ENCODE peak calls at places on chromosomes 11 and 22, in ten cellular contexts. P is keratinocyte; C is tibial nerve; R is A549; Z is CD8-positive, alpha-beta T cell; B is fibroblast of lung; U is suprapubic skin; J is CD4-positive, CD25-positive, alpha-beta regulatory T cell; H is breast epithelium; S is DND-41. V is an unnamed sample. For H3K4me1, the result is how much of the 10 kb centered on the place peaks cover.

GRCh38 chr11:68686486-68686885 is 2.1 kb downstream of the GAL start:
- DNase-seq in C (no peak), Z (no peak), B (no peak), U (no peak), J (no peak), H (no peak), S (no peak), P (no peak), R (no peak), V (no peak)

GRCh38 chr22:28244760-28245159 is 325.7 kb upstream of the PITPNB start:
- DNase-seq in R (no peak), H (no peak), C (no peak), J (no peak), S (no peak), Z (no peak), B (no peak), P (no peak), U (no peak), V (no peak)

GRCh38 chr11:28820296-28820989 is 712.3 kb downstream of the METTL15 start:
- DNase-seq in U (no peak), P (no peak), H (no peak), J (no peak), C (no peak), Z (no peak), R (no peak), B (peak), S (no peak), V (no peak)

GRCh38 chr11:135069884-135070283 is 657.8 kb upstream of the B3GAT1 start:
- DNase-seq in P (no peak), S (no peak), B (peak), Z (no peak), U (no peak), H (no peak), C (no peak), J (no peak), R (peak), V (no peak)

GRCh38 chr11:104609766-104610165 is 288.5 kb downstream of the CASP12 start:
- DNase-seq in R (no peak), U (no peak), C (no peak), B (no peak), H (no peak), J (no peak), P (no peak), S (no peak), Z (no peak), V (no peak)

GRCh38 chr11:12377824-12378593 is 638 bp downstream of the PARVA start:
- DNase-seq in H (peak), B (peak), P (no peak), C (peak), Z (no peak), S (no peak), R (peak), U (peak), J (peak), V (no peak)

GRCh38 chr22:38081941-38082828 is 1.8 kb downstream of the SLC16A8 start:
- DNase-seq in U (peak), C (no peak), H (no peak), P (no peak), B (no peak), Z (no peak), S (no peak), J (no peak), R (no peak), V (no peak)

GRCh38 chr22:38935023-38935422 is 22.4 kb upstream of the APOBEC3A start:
- DNase-seq in P (no peak), B (no peak), H (peak), Z (no peak), R (peak), C (no peak), J (no peak), S (no peak), U (peak), V (no peak)

GRCh38 chr11:44301856-44302231 is 8.1 kb downstream of the ALX4 start:
- DNase-seq in C (no peak), Z (no peak), B (no peak), J (no peak), P (no peak), R (peak), U (no peak), H (no peak), S (no peak), V (no peak)

GRCh38 chr11:63020671-63021255 is 5.1 kb upstream of the SLC22A8 start:
- DNase-seq in J (no peak), U (no peak), R (peak), B (no peak), S (peak), P (no peak), Z (no peak), C (no peak), H (no peak), V (no peak)

GRCh38 chr22:29784451-29785361 is 17.5 kb downstream of the UQCR10 start:
- DNase-seq in H (no peak), U (no peak), J (no peak), P (no peak), S (no peak), Z (no peak), B (peak), R (no peak), C (no peak), V (no peak)

GRCh38 chr11:63768232-63769043 is at the start of gene ZFTA:
- DNase-seq in Z (peak), J (peak), H (no peak), S (peak), C (peak), B (peak), U (peak), R (peak), P (no peak), V (no peak)

GRCh38 chr22:49966041-49966715 is 5.6 kb downstream of the PIM3 start:
- DNase-seq in P (no peak), S (no peak), H (peak), B (no peak), R (no peak), C (no peak), U (peak), Z (peak), J (no peak), V (peak)

GRCh38 chr22:27239520-27239919 is 562.0 kb downstream of the MN1 start:
- DNase-seq in C (no peak), R (no peak), P (no peak), Z (no peak), J (no peak), H (no peak), S (no peak), U (no peak), B (no peak), V (no peak)

GRCh38 chr11:118050208-118050891 is 26.5 kb upstream of the TMPRSS4 start:
- DNase-seq in U (no peak), P (no peak), C (no peak), H (no peak), S (no peak), R (no peak), J (no peak), B (no peak), Z (peak), V (no peak)

GRCh38 chr11:112776834-112777793 is 184.1 kb upstream of the NCAM1 start:
- DNase-seq in H (no peak), J (no peak), R (no peak), Z (no peak), P (no peak), S (no peak), U (no peak), C (no peak), B (no peak), V (no peak)

GRCh38 chr11:93467054-93467453 is 76.1 kb downstream of the SMCO4 start:
- DNase-seq in B (no peak), U (no peak), Z (no peak), H (no peak), J (no peak), C (no peak), R (no peak), S (no peak), P (no peak), V (no peak)
- H3K4me1 ChIP-seq in B (under half), U (under half), Z (under half), H (under half), J (under half), C (under half), R (under half), S (under half), P (under half), V (under half)

GRCh38 chr22:46574993-46575914 is 37.8 kb upstream of the CELSR1 start:
- DNase-seq in S (no peak), C (no peak), Z (no peak), J (no peak), U (peak), H (peak), B (no peak), R (peak), P (no peak), V (no peak)
- H3K4me1 ChIP-seq in S (under half), C (under half), Z (under half), J (under half), U (under half), H (under half), B (under half), R (under half), P (under half), V (under half)

GRCh38 chr11:60977224-60977623 is 5.7 kb downstream of the CD6 start:
- DNase-seq in P (no peak), R (no peak), J (no peak), C (no peak), B (no peak), H (no peak), U (peak), Z (no peak), S (no peak), V (no peak)

GRCh38 chr11:60972182-60973030 is 926 bp downstream of the CD6 start:
- DNase-seq in R (no peak), S (no peak), H (no peak), U (peak), C (no peak), B (no peak), Z (no peak), P (no peak), J (peak), V (no peak)

GRCh38 chr11:60973699-60974098 is 2.2 kb downstream of the CD6 start:
- DNase-seq in B (no peak), R (no peak), H (no peak), Z (peak), S (no peak), U (peak), J (no peak), C (no peak), P (no peak), V (no peak)

GRCh38 chr11:60971520-60971919 is at the start of gene CD6:
- DNase-seq in P (no peak), H (no peak), J (peak), R (no peak), U (peak), Z (peak), B (no peak), C (no peak), S (peak), V (no peak)

GRCh38 chr11:60974726-60975125 is 3.2 kb downstream of the CD6 start:
- DNase-seq in H (no peak), B (no peak), S (no peak), Z (no peak), C (no peak), R (no peak), P (no peak), U (peak), J (no peak), V (no peak)
- H3K4me1 ChIP-seq in H (under half), B (under half), S (under half), Z (half or more), C (under half), R (under half), P (under half), U (under half), J (half or more), V (under half)

GRCh38 chr11:43129329-43129728 is 182.5 kb upstream of the API5 start:
- DNase-seq in Z (no peak), S (no peak), C (no peak), B (no peak), P (no peak), U (no peak), H (no peak), J (no peak), R (no peak), V (no peak)
- H3K4me1 ChIP-seq in Z (under half), S (under half), C (under half), B (under half), P (under half), U (under half), H (under half), J (under half), R (under half), V (under half)

DNA sequence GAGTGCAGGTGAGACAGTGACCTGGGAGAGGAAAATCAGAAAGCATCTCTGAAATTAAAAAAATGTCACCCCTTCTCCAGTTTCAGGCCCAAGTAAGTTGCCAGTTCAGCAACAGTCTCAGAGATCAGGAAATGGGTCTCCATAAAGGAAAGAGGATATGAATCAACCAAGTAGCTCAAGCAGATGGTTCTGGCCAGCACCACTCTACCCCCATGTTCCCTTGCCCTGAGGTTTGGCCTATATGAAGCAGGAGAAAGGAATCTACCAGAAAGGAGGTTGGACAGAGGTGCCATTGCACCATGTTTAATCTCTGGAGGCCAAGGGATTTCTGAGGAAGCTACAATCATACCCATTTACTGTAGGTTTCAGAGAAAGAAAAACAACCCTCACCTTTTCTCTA is 7.7 kb downstream of the FZD4 start:
- DNase-seq in U (no peak), S (no peak), H (no peak), C (no peak), Z (no peak), B (peak), R (no peak), P (no peak), J (no peak), V (no peak)
- H3K4me1 ChIP-seq in U (under half), S (under half), H (under half), C (under half), Z (under half), B (under half), R (under half), P (under half), J (under half), V (under half)

GRCh38 chr22:20080445-20080775 is 369 bp downstream of the DGCR8 start:
- DNase-seq in S (peak), J (peak), B (peak), H (no peak), C (no peak), U (peak), Z (peak), P (no peak), R (peak), V (peak)
- H3K4me1 ChIP-seq in S (half or more), J (under half), B (under half), H (under half), C (under half), U (under half), Z (under half), P (under half), R (under half), V (under half)

V was measured in ascending aorta.